ENCODE peak calls at places on chromosomes 13 and 19, in six cellular contexts. V is heart right ventricle, A is body of pancreas, F is pancreas, R is adrenal gland, Z is tibial artery. L is an unnamed sample. For H3K4me1 and H3K36me3, the result is how much of the 10 kb centered on the place peaks cover.

GRCh38 chr19:52896431-52897148 is 845 bp downstream of the ZNF320 start:
- DNase-seq in V (peak), A (peak), F (peak), R (peak), Z (no peak), L (peak)

GRCh38 chr13:110984798-110985197 is 69.9 kb upstream of the ANKRD10 start:
- DNase-seq in V (no peak), A (no peak), F (no peak), R (no peak), Z (no peak), L (no peak)

GRCh38 chr19:7833225-7834156 is 3.5 kb downstream of the EVI5L start:
- DNase-seq in V (peak), A (peak), F (no peak), R (peak), Z (no peak), L (peak)

GRCh38 chr13:77448689-77449088 is 86.8 kb upstream of the SCEL start:
- DNase-seq in V (no peak), A (no peak), F (no peak), R (peak), Z (no peak), L (no peak)

GRCh38 chr19:33303791-33304759 is 1.7 kb upstream of the CEBPA start:
- DNase-seq in V (no peak), A (peak), F (peak), R (no peak), Z (no peak), L (peak)

GRCh38 chr19:47232422-47233211 is 1.6 kb upstream of the BBC3 start:
- DNase-seq in V (no peak), A (no peak), F (no peak), R (no peak), Z (no peak), L (peak)

GRCh38 chr19:14147797-14148605 is 11.6 kb upstream of the ASF1B start:
- DNase-seq in V (peak), A (peak), F (peak), R (peak), Z (peak), L (peak)

GRCh38 chr19:51632126-51632525 is 1.9 kb upstream of the SIGLEC5 start:
- DNase-seq in V (no peak), A (no peak), F (no peak), R (no peak), Z (no peak), L (no peak)

GRCh38 chr19:50458396-50459066 is 17.8 kb upstream of the EMC10 start:
- DNase-seq in V (no peak), A (no peak), F (no peak), R (no peak), Z (no peak), L (no peak)

GRCh38 chr13:31207630-31208549 is 8.1 kb downstream of the B3GLCT start:
- DNase-seq in V (peak), A (no peak), F (no peak), R (peak), Z (no peak), L (no peak)

GRCh38 chr13:109684836-109685602 is 101.4 kb downstream of the IRS2 start:
- DNase-seq in V (peak), A (peak), F (no peak), R (no peak), Z (no peak), L (peak)

GRCh38 chr19:55116232-55117062 is 990 bp downstream of the PPP1R12C start:
- DNase-seq in V (peak), A (peak), F (no peak), R (peak), Z (peak), L (peak)

GRCh38 chr13:79281335-79281734 is 124.7 kb downstream of the RBM26 start:
- DNase-seq in V (no peak), A (no peak), F (no peak), R (no peak), Z (no peak), L (no peak)

GRCh38 chr19:3479177-3479818 is 1.0 kb downstream of the SMIM24 start:
- DNase-seq in V (no peak), A (no peak), F (no peak), R (no peak), Z (no peak), L (no peak)

GRCh38 chr19:35495107-35496064 is 5.1 kb upstream of the KRTDAP start:
- DNase-seq in V (peak), A (peak), F (peak), R (peak), Z (no peak), L (peak)

GRCh38 chr19:42175952-42176648 is 41.4 kb downstream of the DEDD2 start:
- DNase-seq in V (no peak), A (no peak), F (no peak), R (peak), Z (no peak), L (peak)

GRCh38 chr19:42420055-42420544 is 7.1 kb downstream of the LIPE start:
- DNase-seq in V (no peak), A (peak), F (peak), R (peak), Z (no peak), L (no peak)

GRCh38 chr13:28819046-28819747 is 942 bp upstream of the MTUS2 start:
- DNase-seq in V (no peak), A (peak), F (no peak), R (no peak), Z (no peak), L (no peak)

GRCh38 chr13:99086149-99086868 is 108.4 kb upstream of the DOCK9 start:
- DNase-seq in V (peak), A (peak), F (peak), R (peak), Z (peak), L (peak)

GRCh38 chr13:30128591-30128990 is 178.8 kb downstream of the KATNAL1 start:
- DNase-seq in V (no peak), A (no peak), F (no peak), R (no peak), Z (peak), L (no peak)

GRCh38 chr19:48970923-48971395 is 5.8 kb downstream of the FTL start:
- DNase-seq in V (peak), A (peak), F (peak), R (peak), Z (peak), L (peak)

GRCh38 chr19:49814010-49814409 is 918 bp upstream of the FUZ start:
- DNase-seq in V (no peak), A (no peak), F (no peak), R (no peak), Z (no peak), L (no peak)

GRCh38 chr13:113491418-113491883 is 940 bp upstream of the DCUN1D2 start:
- DNase-seq in V (peak), A (peak), F (no peak), R (peak), Z (no peak), L (no peak)

GRCh38 chr19:7349961-7350711 is 1.4 kb downstream of the ARHGEF18 start:
- DNase-seq in V (no peak), A (no peak), F (peak), R (peak), Z (peak), L (no peak)

GRCh38 chr13:31322702-31323101 is 122.9 kb downstream of the B3GLCT start:
- DNase-seq in V (no peak), A (no peak), F (no peak), R (no peak), Z (no peak), L (no peak)

GRCh38 chr19:57465680-57466381 is 8.9 kb upstream of the VN1R1 start:
- DNase-seq in V (no peak), A (no peak), F (no peak), R (no peak), Z (no peak), L (no peak)

GRCh38 chr13:43804461-43805070 is 17.8 kb upstream of the ENOX1 start:
- DNase-seq in V (peak), A (peak), F (no peak), R (no peak), Z (no peak), L (peak)

GRCh38 chr19:8664671-8665057 is 33.9 kb downstream of the ACTL9 start:
- DNase-seq in V (no peak), A (no peak), F (no peak), R (no peak), Z (no peak), L (no peak)

GRCh38 chr13:24036115-24036514 is 124.4 kb upstream of the SPATA13 start:
- DNase-seq in V (no peak), A (no peak), F (no peak), R (no peak), Z (no peak), L (no peak)

GRCh38 chr13:40442191-40442590 is 224.2 kb downstream of the FOXO1 start:
- DNase-seq in V (no peak), A (no peak), F (no peak), R (no peak), Z (no peak), L (no peak)

GRCh38 chr13:102091231-102091630 is 310.6 kb downstream of the FGF14 start:
- DNase-seq in V (no peak), A (no peak), F (no peak), R (no peak), Z (no peak), L (no peak)

GRCh38 chr13:95614641-95615245 is 29.8 kb downstream of the DZIP1 start:
- DNase-seq in V (no peak), A (peak), F (no peak), R (no peak), Z (no peak), L (no peak)

DNA sequence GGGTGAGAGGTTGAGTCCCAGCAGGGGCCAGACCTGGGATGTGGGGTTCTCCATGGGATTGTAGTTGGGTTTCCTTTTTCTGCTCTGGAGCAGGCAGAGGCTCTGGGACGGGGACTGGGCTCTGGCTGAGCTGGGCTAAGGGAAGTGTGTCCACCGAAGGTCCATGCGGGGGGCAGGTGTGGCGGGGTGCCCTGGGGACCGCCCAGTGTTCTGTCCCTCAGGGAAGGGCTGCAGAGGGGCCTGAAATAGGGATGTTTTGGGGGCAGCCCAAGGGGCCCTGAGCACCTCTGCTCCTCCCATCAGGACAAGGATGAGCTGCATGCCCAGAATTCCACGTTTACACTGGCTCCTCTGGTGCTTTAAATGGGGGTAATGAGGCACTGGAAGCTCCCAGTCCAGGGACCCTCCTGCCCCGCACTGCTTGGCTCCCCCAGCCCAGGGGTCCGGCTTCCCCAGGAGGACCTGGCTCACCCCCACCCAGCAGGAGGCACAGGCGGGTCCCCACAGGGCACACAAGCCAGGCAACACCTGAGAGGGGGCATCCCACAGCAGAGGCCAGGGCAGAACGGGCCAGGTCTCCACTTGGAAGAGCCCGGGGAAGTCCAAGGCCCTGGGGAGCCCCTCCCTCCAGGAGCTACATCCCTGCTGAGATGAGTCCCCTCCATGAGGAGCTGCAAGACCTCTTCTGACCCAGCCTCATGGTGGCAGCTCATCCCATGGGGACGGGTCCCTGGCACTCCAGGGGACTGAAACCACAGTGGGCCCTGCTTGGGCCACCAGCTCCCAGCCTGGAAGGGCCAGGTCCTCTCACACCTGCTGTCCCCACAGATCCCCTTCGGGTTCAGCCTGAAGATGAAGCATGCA is 14.7 kb upstream of the ZNF14 start:
- DNase-seq in V (no peak), A (no peak), F (no peak), R (no peak), Z (no peak), L (no peak)
- H3K4me1 ChIP-seq in V (under half), A (under half), F (under half), R (under half), Z (under half), L (under half)

GRCh38 chr13:27627377-27627776 is 5.7 kb downstream of the POLR1D start:
- DNase-seq in V (no peak), A (no peak), F (no peak), R (no peak), Z (no peak), L (no peak)
- H3K36me3 ChIP-seq in V (under half), A (under half), F (under half), R (under half), Z (under half), L (under half)

DNA sequence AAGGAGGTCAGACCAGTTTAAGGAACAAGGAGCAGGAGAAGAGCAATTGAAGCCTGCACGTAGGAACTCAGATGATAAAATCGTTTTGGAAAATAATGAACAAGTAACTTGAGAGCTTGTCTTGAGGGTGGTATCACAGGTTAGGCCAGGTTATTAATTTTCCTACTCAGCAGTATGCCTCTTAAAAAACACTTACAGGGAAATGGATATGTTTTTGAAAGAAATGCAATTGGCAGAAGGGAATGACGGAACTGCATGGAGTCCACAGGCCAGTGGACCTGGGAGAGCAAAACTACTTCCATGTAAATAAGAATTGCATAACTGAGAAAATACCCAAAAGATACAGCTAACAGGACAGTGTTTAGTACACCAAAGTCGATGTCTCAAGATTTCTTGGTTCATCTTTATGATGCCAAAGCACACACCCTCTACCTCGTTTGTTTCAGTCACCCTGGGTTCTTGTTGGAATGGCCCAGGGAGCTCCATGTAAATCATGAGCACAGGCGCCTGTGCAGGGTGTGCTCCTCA is 35.2 kb downstream of the MBNL2 start:
- DNase-seq in V (no peak), A (no peak), F (no peak), R (no peak), Z (no peak), L (no peak)
- H3K4me1 ChIP-seq in V (half or more), A (half or more), F (half or more), R (half or more), Z (half or more), L (under half)

GRCh38 chr19:17236831-17237543 is 8.7 kb downstream of the NR2F6 start:
- DNase-seq in V (no peak), A (no peak), F (no peak), R (no peak), Z (no peak), L (no peak)
- H3K36me3 ChIP-seq in V (under half), A (under half), F (under half), R (under half), Z (under half), L (under half)

GRCh38 chr19:45439190-45439568 is 15.5 kb upstream of the ERCC1 start:
- DNase-seq in V (no peak), A (no peak), F (no peak), R (no peak), Z (no peak), L (no peak)
- H3K4me1 ChIP-seq in V (under half), A (under half), F (under half), R (under half), Z (under half), L (under half)

GRCh38 chr19:17625980-17626379 is 62.2 kb downstream of the UNC13A start:
- DNase-seq in V (no peak), A (no peak), F (no peak), R (no peak), Z (no peak), L (no peak)
- H3K36me3 ChIP-seq in V (under half), A (under half), F (under half), R (under half), Z (under half), L (under half)

GRCh38 chr19:38700933-38701454 is 43.3 kb downstream of the CAPN12 start:
- DNase-seq in V (no peak), A (no peak), F (no peak), R (no peak), Z (no peak), L (no peak)
- H3K4me1 ChIP-seq in V (half or more), A (half or more), F (under half), R (half or more), Z (half or more), L (under half)

GRCh38 chr19:29610213-29610573 is 4.1 kb downstream of the POP4 start:
- DNase-seq in V (no peak), A (no peak), F (no peak), R (no peak), Z (peak), L (no peak)
- H3K36me3 ChIP-seq in V (under half), A (under half), F (under half), R (under half), Z (under half), L (under half)

DNA sequence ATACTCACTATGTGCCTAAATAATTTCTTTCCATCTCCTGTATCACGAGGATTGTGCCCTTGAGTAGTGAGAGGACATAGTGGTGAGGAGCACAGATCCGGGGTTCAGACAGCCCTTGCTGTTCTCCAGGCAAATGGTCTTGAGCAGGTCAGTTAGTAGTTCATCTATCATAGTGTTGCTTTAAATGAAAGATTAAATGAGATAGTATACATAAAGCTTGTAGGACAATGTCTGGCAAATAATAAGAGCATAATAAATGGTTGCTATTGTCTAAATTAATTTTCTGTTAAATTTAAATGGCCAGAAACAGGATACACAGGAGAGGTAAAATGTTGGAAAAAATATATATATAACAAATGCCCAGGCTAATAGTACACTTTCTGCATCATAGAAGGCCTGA is 23.4 kb downstream of the FAM124A start:
- DNase-seq in V (no peak), A (no peak), F (no peak), R (no peak), Z (no peak), L (no peak)
- H3K4me1 ChIP-seq in V (under half), A (under half), F (under half), R (under half), Z (under half), L (under half)

L was measured in prostate gland.